ENCODE peak calls at places on chromosomes 16 and 17, in five cellular contexts. P is mucosa of descending colon, H is brain microvascular endothelial cell, U is heart right ventricle, G is hepatocyte. F is an unnamed sample.

GRCh38 chr17:794876-795275 is 12.7 kb downstream of the MRM3 start:
- DNase-seq in P (peak; percentile 87), H (peak; percentile 60), U (peak; percentile 88), G (peak; percentile 87), F (peak; percentile 84)

GRCh38 chr17:28948873-28949184 is 2.5 kb downstream of the PHF12 start:
- DNase-seq in P (no peak), H (peak; percentile 32), U (no peak), G (no peak), F (peak; percentile 81)

GRCh38 chr17:60160829-60161501 is 11.2 kb downstream of the CA4 start:
- DNase-seq in P (no peak), H (no peak), U (no peak), G (no peak), F (no peak)

GRCh38 chr16:47806309-47806847 is 345.2 kb downstream of the PHKB start:
- DNase-seq in P (no peak), H (no peak), U (no peak), G (no peak), F (no peak)

GRCh38 chr17:48068491-48068961 is 20.4 kb downstream of the NFE2L1 start:
- DNase-seq in P (no peak), H (peak; percentile 28), U (no peak), G (peak; percentile 46), F (peak; percentile 70)

GRCh38 chr16:66937725-66938337 is 2.5 kb downstream of the CES2 start:
- DNase-seq in P (no peak), H (no peak), U (no peak), G (no peak), F (no peak)

GRCh38 chr17:13600475-13601316 is 1.0 kb downstream of the HS3ST3A1 start:
- DNase-seq in P (no peak), H (no peak), U (peak; percentile 15), G (peak; percentile 24), F (peak; percentile 49)

GRCh38 chr16:64391009-64391663 is 730.7 kb downstream of the CDH11 start:
- DNase-seq in P (no peak), H (peak; percentile 37), U (no peak), G (no peak), F (no peak)

GRCh38 chr17:80246726-80247125 is 13.9 kb upstream of the RNF213 start:
- DNase-seq in P (no peak), H (no peak), U (no peak), G (no peak), F (no peak)

GRCh38 chr17:33983824-33984574 is 271.1 kb upstream of the CCL2 start:
- DNase-seq in P (no peak), H (no peak), U (no peak), G (no peak), F (no peak)

GRCh38 chr17:17125136-17126084 is 80.7 kb downstream of the PLD6 start:
- DNase-seq in P (no peak), H (no peak), U (no peak), G (no peak), F (no peak)

DNA sequence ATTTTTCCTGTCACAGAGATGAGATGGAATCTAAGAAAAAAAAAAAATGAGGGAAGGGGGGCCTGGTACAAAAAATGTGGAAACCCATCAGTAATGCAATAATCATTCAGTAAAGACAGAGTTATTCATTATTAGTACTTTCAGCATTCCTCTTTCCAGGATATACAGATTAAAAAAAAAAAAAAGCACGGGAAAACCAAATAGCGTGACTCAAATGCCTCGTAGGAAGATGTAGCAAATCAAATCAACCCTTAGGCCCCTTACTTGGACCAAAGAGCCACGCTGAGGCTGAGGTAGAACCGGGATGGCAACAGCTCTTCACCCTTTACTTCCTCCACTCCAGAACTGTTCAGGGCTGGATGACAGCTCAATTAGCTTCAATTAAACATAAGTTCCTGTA is 52.5 kb downstream of the SMG6 start:
- DNase-seq in P (no peak), H (no peak), U (no peak), G (no peak), F (no peak)
- H3K36me3 ChIP-seq in P (no peaks in the 10 kb centered on the region), H (peaks cover 4% of the 10 kb centered on the region), U (no peaks in the 10 kb centered on the region), G (no peaks in the 10 kb centered on the region), F (no peaks in the 10 kb centered on the region)

GRCh38 chr16:28110479-28110878 is 47.0 kb upstream of the GSG1L start:
- DNase-seq in P (peak; percentile 16), H (no peak), U (no peak), G (no peak), F (no peak)
- H3K36me3 ChIP-seq in P (peaks cover 8% of the 10 kb centered on the region), H (peaks cover 69% of the 10 kb centered on the region), U (peaks cover 4% of the 10 kb centered on the region), G (peaks cover 3% of the 10 kb centered on the region), F (peaks cover 17% of the 10 kb centered on the region)

GRCh38 chr16:71929048-71929447 is 33.7 kb downstream of the IST1 start:
- DNase-seq in P (no peak), H (peak; percentile 67), U (no peak), G (peak; percentile 37), F (peak; percentile 16)
- H3K36me3 ChIP-seq in P (peaks cover 6% of the 10 kb centered on the region), H (peaks cover 45% of the 10 kb centered on the region), U (no peaks in the 10 kb centered on the region), G (peaks cover 3% of the 10 kb centered on the region), F (peaks cover 15% of the 10 kb centered on the region)

DNA sequence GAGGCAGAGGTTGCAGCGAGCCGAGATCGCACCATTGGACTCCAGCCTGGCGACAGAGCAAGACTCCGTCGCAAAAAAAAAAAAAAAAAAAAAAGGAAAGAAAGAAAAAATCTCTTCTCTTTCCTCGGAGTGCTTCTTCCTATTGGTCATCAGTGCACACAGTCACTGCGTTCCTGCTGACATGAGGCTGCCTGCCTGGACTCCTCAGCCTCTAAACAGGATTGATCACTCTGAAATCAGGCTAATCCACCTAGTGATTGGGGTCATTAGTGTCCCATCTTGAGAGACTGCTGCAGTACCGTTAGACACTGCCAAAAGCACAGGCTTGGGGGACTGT is 30.8 kb downstream of the PLCD3 start:
- DNase-seq in P (no peak), H (no peak), U (no peak), G (no peak), F (no peak)
- H3K36me3 ChIP-seq in P (peaks cover 22% of the 10 kb centered on the region), H (peaks cover 83% of the 10 kb centered on the region), U (peaks cover 5% of the 10 kb centered on the region), G (peaks cover 4% of the 10 kb centered on the region), F (peaks cover 35% of the 10 kb centered on the region)

GRCh38 chr17:70862295-70862694 is 693.0 kb downstream of the KCNJ2 start:
- DNase-seq in P (no peak), H (no peak), U (no peak), G (no peak), F (no peak)

GRCh38 chr17:70859829-70860228 is 690.5 kb downstream of the KCNJ2 start:
- DNase-seq in P (no peak), H (no peak), U (no peak), G (no peak), F (no peak)

GRCh38 chr17:70855401-70856054 is 686.2 kb downstream of the KCNJ2 start:
- DNase-seq in P (no peak), H (peak; percentile 1), U (no peak), G (no peak), F (no peak)

GRCh38 chr17:70857351-70857750 is 688.0 kb downstream of the KCNJ2 start:
- DNase-seq in P (no peak), H (no peak), U (no peak), G (no peak), F (no peak)
- H3K36me3 ChIP-seq in P (no peaks in the 10 kb centered on the region), H (no peaks in the 10 kb centered on the region), U (no peaks in the 10 kb centered on the region), G (no peaks in the 10 kb centered on the region), F (no peaks in the 10 kb centered on the region)